ENCODE peak calls at places on chromosomes 3 and 15, in eight cellular contexts. One of them, this sample, is unnamed.
A peak's percentile ranks its signal among the peaks of the same experiment; 100 is the strongest.

GRCh38 chr15:39784125-39784524 is 1.5 kb upstream of the FSIP1 start:
- DNase-seq in anterior cingulate cortex: no peak
- DNase-seq in NCI-H1694 treated with DMSO at 0.1 percent for 48 hours: no peak
- DNase-seq in cardiac fibroblast: no peak
- DNase-seq in stimulated activated CD4-positive, alpha-beta T cell treated with anti-CD3 and anti-CD28 coated beads, Interleukin-12 subunit alpha, Interleukin-12 subunit beta, amount 100 ng/mL, for 24 hours: no peak
- DNase-seq in A172: peak; percentile 4
- DNase-seq in GM19239: no peak
- DNase-seq in stomach: no peak
- DNase-seq in this sample: no peak

GRCh38 chr15:41954036-41954435 is 18.3 kb downstream of the EHD4 start:
- DNase-seq in stomach: no peak
- DNase-seq in cardiac fibroblast: no peak
- DNase-seq in GM19239: no peak
- DNase-seq in NCI-H1694 treated with DMSO at 0.1 percent for 48 hours: no peak
- DNase-seq in stimulated activated CD4-positive, alpha-beta T cell treated with anti-CD3 and anti-CD28 coated beads, Interleukin-12 subunit alpha, Interleukin-12 subunit beta, amount 100 ng/mL, for 24 hours: no peak
- DNase-seq in A172: no peak
- DNase-seq in anterior cingulate cortex: no peak
- DNase-seq in this sample: no peak

GRCh38 chr15:65937476-65937875 is 68.2 kb downstream of the RAB11A start:
- DNase-seq in cardiac fibroblast: no peak
- DNase-seq in A172: peak; percentile 40
- DNase-seq in stimulated activated CD4-positive, alpha-beta T cell treated with anti-CD3 and anti-CD28 coated beads, Interleukin-12 subunit alpha, Interleukin-12 subunit beta, amount 100 ng/mL, for 24 hours: no peak
- DNase-seq in GM19239: no peak
- DNase-seq in anterior cingulate cortex: no peak
- DNase-seq in NCI-H1694 treated with DMSO at 0.1 percent for 48 hours: no peak
- DNase-seq in stomach: peak; percentile 67
- DNase-seq in this sample: no peak

GRCh38 chr3:24363242-24363641 is 131.4 kb downstream of the THRB start:
- DNase-seq in NCI-H1694 treated with DMSO at 0.1 percent for 48 hours: no peak
- DNase-seq in A172: no peak
- DNase-seq in anterior cingulate cortex: no peak
- DNase-seq in GM19239: no peak
- DNase-seq in cardiac fibroblast: peak; percentile 66
- DNase-seq in stomach: peak; percentile 33
- DNase-seq in stimulated activated CD4-positive, alpha-beta T cell treated with anti-CD3 and anti-CD28 coated beads, Interleukin-12 subunit alpha, Interleukin-12 subunit beta, amount 100 ng/mL, for 24 hours: no peak
- DNase-seq in this sample: no peak

GRCh38 chr15:37397266-37398022 is 297.1 kb upstream of the MEIS2 start:
- DNase-seq in stomach: no peak
- DNase-seq in NCI-H1694 treated with DMSO at 0.1 percent for 48 hours: no peak
- DNase-seq in GM19239: no peak
- DNase-seq in A172: no peak
- DNase-seq in cardiac fibroblast: no peak
- DNase-seq in anterior cingulate cortex: no peak
- DNase-seq in stimulated activated CD4-positive, alpha-beta T cell treated with anti-CD3 and anti-CD28 coated beads, Interleukin-12 subunit alpha, Interleukin-12 subunit beta, amount 100 ng/mL, for 24 hours: no peak
- DNase-seq in this sample: no peak

GRCh38 chr3:55476515-55476914 is 10.6 kb downstream of the WNT5A start:
- DNase-seq in NCI-H1694 treated with DMSO at 0.1 percent for 48 hours: no peak
- DNase-seq in A172: peak; percentile 85
- DNase-seq in anterior cingulate cortex: no peak
- DNase-seq in stimulated activated CD4-positive, alpha-beta T cell treated with anti-CD3 and anti-CD28 coated beads, Interleukin-12 subunit alpha, Interleukin-12 subunit beta, amount 100 ng/mL, for 24 hours: no peak
- DNase-seq in cardiac fibroblast: peak; percentile 67
- DNase-seq in stomach: no peak
- DNase-seq in GM19239: no peak
- DNase-seq in this sample: no peak

GRCh38 chr3:186084264-186084663 is 24.6 kb downstream of the ETV5 start:
- DNase-seq in GM19239: no peak
- DNase-seq in stimulated activated CD4-positive, alpha-beta T cell treated with anti-CD3 and anti-CD28 coated beads, Interleukin-12 subunit alpha, Interleukin-12 subunit beta, amount 100 ng/mL, for 24 hours: no peak
- DNase-seq in cardiac fibroblast: no peak
- DNase-seq in NCI-H1694 treated with DMSO at 0.1 percent for 48 hours: no peak
- DNase-seq in anterior cingulate cortex: no peak
- DNase-seq in stomach: no peak
- DNase-seq in A172: no peak
- DNase-seq in this sample: no peak

GRCh38 chr3:182258538-182259177 is 534.6 kb upstream of the ATP11B start:
- DNase-seq in cardiac fibroblast: peak; percentile 51
- DNase-seq in stomach: no peak
- DNase-seq in GM19239: no peak
- DNase-seq in A172: peak; percentile 58
- DNase-seq in anterior cingulate cortex: no peak
- DNase-seq in stimulated activated CD4-positive, alpha-beta T cell treated with anti-CD3 and anti-CD28 coated beads, Interleukin-12 subunit alpha, Interleukin-12 subunit beta, amount 100 ng/mL, for 24 hours: no peak
- DNase-seq in NCI-H1694 treated with DMSO at 0.1 percent for 48 hours: peak; percentile 57
- DNase-seq in this sample: no peak

GRCh38 chr3:21142031-21142430 is 609.0 kb downstream of the ZNF385D start:
- DNase-seq in NCI-H1694 treated with DMSO at 0.1 percent for 48 hours: no peak
- DNase-seq in stomach: no peak
- DNase-seq in stimulated activated CD4-positive, alpha-beta T cell treated with anti-CD3 and anti-CD28 coated beads, Interleukin-12 subunit alpha, Interleukin-12 subunit beta, amount 100 ng/mL, for 24 hours: no peak
- DNase-seq in anterior cingulate cortex: no peak
- DNase-seq in A172: no peak
- DNase-seq in GM19239: no peak
- DNase-seq in cardiac fibroblast: no peak
- DNase-seq in this sample: no peak

GRCh38 chr15:74830868-74831267 is 4.4 kb downstream of the CPLX3 start:
- DNase-seq in stimulated activated CD4-positive, alpha-beta T cell treated with anti-CD3 and anti-CD28 coated beads, Interleukin-12 subunit alpha, Interleukin-12 subunit beta, amount 100 ng/mL, for 24 hours: no peak
- DNase-seq in GM19239: no peak
- DNase-seq in NCI-H1694 treated with DMSO at 0.1 percent for 48 hours: peak; percentile 70
- DNase-seq in stomach: no peak
- DNase-seq in anterior cingulate cortex: peak; percentile 53
- DNase-seq in cardiac fibroblast: no peak
- DNase-seq in A172: no peak
- DNase-seq in this sample: no peak

GRCh38 chr3:97235611-97236315 is 421.4 kb downstream of the EPHA6 start:
- DNase-seq in anterior cingulate cortex: no peak
- DNase-seq in GM19239: no peak
- DNase-seq in cardiac fibroblast: no peak
- DNase-seq in NCI-H1694 treated with DMSO at 0.1 percent for 48 hours: no peak
- DNase-seq in stomach: no peak
- DNase-seq in A172: no peak
- DNase-seq in stimulated activated CD4-positive, alpha-beta T cell treated with anti-CD3 and anti-CD28 coated beads, Interleukin-12 subunit alpha, Interleukin-12 subunit beta, amount 100 ng/mL, for 24 hours: no peak
- DNase-seq in this sample: no peak

GRCh38 chr3:122536634-122537033 is 21.9 kb upstream of the KPNA1 start:
- DNase-seq in stimulated activated CD4-positive, alpha-beta T cell treated with anti-CD3 and anti-CD28 coated beads, Interleukin-12 subunit alpha, Interleukin-12 subunit beta, amount 100 ng/mL, for 24 hours: no peak
- DNase-seq in A172: no peak
- DNase-seq in NCI-H1694 treated with DMSO at 0.1 percent for 48 hours: no peak
- DNase-seq in GM19239: no peak
- DNase-seq in cardiac fibroblast: no peak
- DNase-seq in anterior cingulate cortex: no peak
- DNase-seq in stomach: no peak
- DNase-seq in this sample: no peak

GRCh38 chr15:99556010-99556409 is 9.8 kb upstream of the MEF2A start:
- DNase-seq in NCI-H1694 treated with DMSO at 0.1 percent for 48 hours: peak; percentile 50
- DNase-seq in A172: no peak
- DNase-seq in stimulated activated CD4-positive, alpha-beta T cell treated with anti-CD3 and anti-CD28 coated beads, Interleukin-12 subunit alpha, Interleukin-12 subunit beta, amount 100 ng/mL, for 24 hours: no peak
- DNase-seq in cardiac fibroblast: no peak
- DNase-seq in anterior cingulate cortex: no peak
- DNase-seq in GM19239: no peak
- DNase-seq in stomach: no peak
- DNase-seq in this sample: no peak

GRCh38 chr15:54594115-54594514 is 602.6 kb downstream of the RSL24D1 start:
- DNase-seq in anterior cingulate cortex: no peak
- DNase-seq in NCI-H1694 treated with DMSO at 0.1 percent for 48 hours: no peak
- DNase-seq in A172: no peak
- DNase-seq in GM19239: no peak
- DNase-seq in stimulated activated CD4-positive, alpha-beta T cell treated with anti-CD3 and anti-CD28 coated beads, Interleukin-12 subunit alpha, Interleukin-12 subunit beta, amount 100 ng/mL, for 24 hours: no peak
- DNase-seq in cardiac fibroblast: no peak
- DNase-seq in stomach: no peak
- DNase-seq in this sample: peak; percentile 13

GRCh38 chr3:13518516-13519351 is 30.2 kb upstream of the FBLN2 start:
- DNase-seq in A172: no peak
- DNase-seq in stimulated activated CD4-positive, alpha-beta T cell treated with anti-CD3 and anti-CD28 coated beads, Interleukin-12 subunit alpha, Interleukin-12 subunit beta, amount 100 ng/mL, for 24 hours: no peak
- DNase-seq in GM19239: no peak
- DNase-seq in stomach: no peak
- DNase-seq in anterior cingulate cortex: peak; percentile 74
- DNase-seq in NCI-H1694 treated with DMSO at 0.1 percent for 48 hours: peak; percentile 38
- DNase-seq in cardiac fibroblast: peak; percentile 88
- DNase-seq in this sample: no peak

GRCh38 chr3:66362541-66362941 is 138.3 kb downstream of the LRIG1 start:
- DNase-seq in stimulated activated CD4-positive, alpha-beta T cell treated with anti-CD3 and anti-CD28 coated beads, Interleukin-12 subunit alpha, Interleukin-12 subunit beta, amount 100 ng/mL, for 24 hours: no peak
- DNase-seq in NCI-H1694 treated with DMSO at 0.1 percent for 48 hours: no peak
- DNase-seq in stomach: no peak
- DNase-seq in anterior cingulate cortex: no peak
- DNase-seq in cardiac fibroblast: peak; percentile 42
- DNase-seq in GM19239: no peak
- DNase-seq in A172: peak; percentile 67
- DNase-seq in this sample: no peak

GRCh38 chr3:51887620-51888019 is 12.2 kb upstream of the IQCF5 start:
- DNase-seq in stomach: peak; percentile 50
- DNase-seq in NCI-H1694 treated with DMSO at 0.1 percent for 48 hours: no peak
- DNase-seq in stimulated activated CD4-positive, alpha-beta T cell treated with anti-CD3 and anti-CD28 coated beads, Interleukin-12 subunit alpha, Interleukin-12 subunit beta, amount 100 ng/mL, for 24 hours: no peak
- DNase-seq in cardiac fibroblast: no peak
- DNase-seq in anterior cingulate cortex: no peak
- DNase-seq in A172: no peak
- DNase-seq in GM19239: no peak
- DNase-seq in this sample: no peak

GRCh38 chr15:60076582-60077263 is 72.6 kb downstream of the FOXB1 start:
- DNase-seq in A172: no peak
- DNase-seq in cardiac fibroblast: no peak
- DNase-seq in NCI-H1694 treated with DMSO at 0.1 percent for 48 hours: no peak
- DNase-seq in anterior cingulate cortex: no peak
- DNase-seq in stimulated activated CD4-positive, alpha-beta T cell treated with anti-CD3 and anti-CD28 coated beads, Interleukin-12 subunit alpha, Interleukin-12 subunit beta, amount 100 ng/mL, for 24 hours: no peak
- DNase-seq in GM19239: no peak
- DNase-seq in stomach: no peak
- DNase-seq in this sample: peak; percentile 5

GRCh38 chr3:11059090-11059798 is 66.7 kb downstream of the SLC6A1 start:
- DNase-seq in anterior cingulate cortex: peak; percentile 73
- DNase-seq in A172: peak; percentile 83
- DNase-seq in stimulated activated CD4-positive, alpha-beta T cell treated with anti-CD3 and anti-CD28 coated beads, Interleukin-12 subunit alpha, Interleukin-12 subunit beta, amount 100 ng/mL, for 24 hours: peak; percentile 25
- DNase-seq in NCI-H1694 treated with DMSO at 0.1 percent for 48 hours: peak; percentile 18
- DNase-seq in GM19239: peak; percentile 38
- DNase-seq in stomach: no peak
- DNase-seq in cardiac fibroblast: peak; percentile 81
- DNase-seq in this sample: peak; percentile 72

GRCh38 chr3:106025151-106025722 is 156.4 kb upstream of the CBLB start:
- DNase-seq in stomach: peak; percentile 42
- DNase-seq in cardiac fibroblast: no peak
- DNase-seq in NCI-H1694 treated with DMSO at 0.1 percent for 48 hours: no peak
- DNase-seq in A172: no peak
- DNase-seq in GM19239: no peak
- DNase-seq in anterior cingulate cortex: no peak
- DNase-seq in stimulated activated CD4-positive, alpha-beta T cell treated with anti-CD3 and anti-CD28 coated beads, Interleukin-12 subunit alpha, Interleukin-12 subunit beta, amount 100 ng/mL, for 24 hours: no peak
- DNase-seq in this sample: no peak

GRCh38 chr15:67997996-67998395 is 56.1 kb upstream of the PIAS1 start:
- DNase-seq in stimulated activated CD4-positive, alpha-beta T cell treated with anti-CD3 and anti-CD28 coated beads, Interleukin-12 subunit alpha, Interleukin-12 subunit beta, amount 100 ng/mL, for 24 hours: no peak
- DNase-seq in GM19239: no peak
- DNase-seq in stomach: no peak
- DNase-seq in anterior cingulate cortex: no peak
- DNase-seq in NCI-H1694 treated with DMSO at 0.1 percent for 48 hours: no peak
- DNase-seq in A172: peak; percentile 39
- DNase-seq in cardiac fibroblast: peak; percentile 27
- DNase-seq in this sample: no peak

GRCh38 chr3:149441662-149442442 is 32.6 kb upstream of the TM4SF4 start:
- DNase-seq in NCI-H1694 treated with DMSO at 0.1 percent for 48 hours: no peak
- DNase-seq in anterior cingulate cortex: no peak
- DNase-seq in cardiac fibroblast: no peak
- DNase-seq in A172: no peak
- DNase-seq in GM19239: no peak
- DNase-seq in stomach: no peak
- DNase-seq in stimulated activated CD4-positive, alpha-beta T cell treated with anti-CD3 and anti-CD28 coated beads, Interleukin-12 subunit alpha, Interleukin-12 subunit beta, amount 100 ng/mL, for 24 hours: no peak
- DNase-seq in this sample: no peak

GRCh38 chr3:31895471-31895870 is 85.6 kb downstream of the OSBPL10 start:
- DNase-seq in anterior cingulate cortex: no peak
- DNase-seq in GM19239: no peak
- DNase-seq in stomach: no peak
- DNase-seq in stimulated activated CD4-positive, alpha-beta T cell treated with anti-CD3 and anti-CD28 coated beads, Interleukin-12 subunit alpha, Interleukin-12 subunit beta, amount 100 ng/mL, for 24 hours: no peak
- DNase-seq in A172: no peak
- DNase-seq in NCI-H1694 treated with DMSO at 0.1 percent for 48 hours: no peak
- DNase-seq in cardiac fibroblast: no peak
- DNase-seq in this sample: no peak

GRCh38 chr3:167872941-167873340 is 137.4 kb downstream of the SERPINI1 start:
- DNase-seq in stomach: no peak
- DNase-seq in A172: no peak
- DNase-seq in NCI-H1694 treated with DMSO at 0.1 percent for 48 hours: no peak
- DNase-seq in cardiac fibroblast: no peak
- DNase-seq in anterior cingulate cortex: no peak
- DNase-seq in GM19239: no peak
- DNase-seq in stimulated activated CD4-positive, alpha-beta T cell treated with anti-CD3 and anti-CD28 coated beads, Interleukin-12 subunit alpha, Interleukin-12 subunit beta, amount 100 ng/mL, for 24 hours: no peak
- DNase-seq in this sample: no peak

This sample was measured in activated CD4-positive, alpha-beta T cell treated with anti-CD3 and anti-CD28 coated beads for 36 hours.